ENCODE peak calls at places on chromosomes 2 and 18, in five cellular contexts. D is GM12878, R is SK-N-SH, Y is HCT116, C is HepG2. T is an unnamed sample.
A peak's percentile ranks its signal among the peaks of the same experiment; 100 is the strongest.

GRCh38 chr18:26516964-26517363 is 31.4 kb downstream of the KCTD1 start:
- DNase-seq in D (no peak), R (no peak), Y (no peak), C (no peak), T (no peak)

GRCh38 chr2:18356676-18357075 is 203.8 kb downstream of the RDH14 start:
- DNase-seq in D (no peak), R (no peak), Y (no peak), C (no peak), T (no peak)

GRCh38 chr18:62445386-62445917 is 77.4 kb upstream of the ZCCHC2 start:
- DNase-seq in D (no peak), R (no peak), Y (no peak), C (no peak), T (no peak)

GRCh38 chr18:23920054-23920453 is 94.5 kb upstream of the TTC39C start:
- DNase-seq in D (no peak), R (no peak), Y (no peak), C (no peak), T (no peak)

GRCh38 chr2:135150711-135151110 is 98.6 kb downstream of the RAB3GAP1 start:
- DNase-seq in D (no peak), R (no peak), Y (no peak), C (peak; percentile 84), T (no peak)

GRCh38 chr18:67646890-67647289 is 130.4 kb upstream of the DSEL start:
- DNase-seq in D (no peak), R (no peak), Y (no peak), C (no peak), T (no peak)

GRCh38 chr2:159904565-159905281 is 106.7 kb upstream of the CD302 start:
- DNase-seq in D (no peak), R (no peak), Y (no peak), C (no peak), T (peak; percentile 94)

GRCh38 chr2:234203135-234203984 is 152.9 kb downstream of the SPP2 start:
- DNase-seq in D (no peak), R (no peak), Y (peak; percentile 97), C (peak; percentile 70), T (no peak)

GRCh38 chr18:32049393-32050161 is 31.0 kb downstream of the RNF125 start:
- DNase-seq in D (no peak), R (no peak), Y (no peak), C (no peak), T (no peak)

GRCh38 chr2:52703004-52703403 is 1064.6 kb upstream of the CHAC2 start:
- DNase-seq in D (no peak), R (no peak), Y (no peak), C (no peak), T (no peak)

GRCh38 chr18:66668706-66669105 is 64.8 kb upstream of the CDH19 start:
- DNase-seq in D (no peak), R (no peak), Y (no peak), C (no peak), T (peak; percentile 53)

GRCh38 chr2:74551530-74551929 is 2.2 kb downstream of the LOXL3 start:
- DNase-seq in D (no peak), R (no peak), Y (no peak), C (no peak), T (no peak)

GRCh38 chr2:1726558-1726957 is 17.8 kb downstream of the PXDN start:
- DNase-seq in D (no peak), R (no peak), Y (no peak), C (no peak), T (no peak)

GRCh38 chr2:213232649-213233437 is 51.4 kb upstream of the SPAG16 start:
- DNase-seq in D (peak; percentile 100), R (no peak), Y (no peak), C (no peak), T (peak; percentile 41)

GRCh38 chr2:208172125-208172524 is 8.7 kb upstream of the CRYGA start:
- DNase-seq in D (no peak), R (no peak), Y (no peak), C (no peak), T (no peak)

GRCh38 chr2:10477443-10478297 is 29.5 kb upstream of the ODC1 start:
- DNase-seq in D (no peak), R (no peak), Y (no peak), C (no peak), T (no peak)

GRCh38 chr2:134625311-134625710 is 93.5 kb downstream of the TMEM163 start:
- DNase-seq in D (no peak), R (no peak), Y (no peak), C (no peak), T (no peak)

GRCh38 chr18:48609114-48609513 is 70.3 kb downstream of the CTIF start:
- DNase-seq in D (no peak), R (no peak), Y (no peak), C (no peak), T (no peak)

GRCh38 chr2:61247204-61247812 is 85.3 kb downstream of the C2orf74 start:
- DNase-seq in D (no peak), R (no peak), Y (no peak), C (no peak), T (no peak)

GRCh38 chr2:43491070-43491639 is 104.7 kb downstream of the THADA start:
- DNase-seq in D (no peak), R (no peak), Y (no peak), C (no peak), T (no peak)

GRCh38 chr18:26405190-26405781 is 143.1 kb downstream of the KCTD1 start:
- DNase-seq in D (no peak), R (peak; percentile 62), Y (peak; percentile 36), C (peak; percentile 30), T (peak; percentile 36)

GRCh38 chr2:98522854-98523253 is 78.2 kb downstream of the INPP4A start:
- DNase-seq in D (no peak), R (no peak), Y (no peak), C (no peak), T (no peak)

GRCh38 chr2:149018971-149019370 is 19.5 kb upstream of the LYPD6B start:
- DNase-seq in D (no peak), R (no peak), Y (no peak), C (no peak), T (no peak)

GRCh38 chr2:73588177-73588576 is 54.0 kb downstream of the NAT8 start:
- DNase-seq in D (no peak), R (peak; percentile 49), Y (no peak), C (no peak), T (peak; percentile 21)

GRCh38 chr2:3656762-3657691 is 973 bp upstream of the ALLC start:
- DNase-seq in D (no peak), R (no peak), Y (no peak), C (peak; percentile 92), T (no peak)

GRCh38 chr2:157256621-157257020 is 884 bp upstream of the GALNT5 start:
- DNase-seq in D (peak; percentile 49), R (no peak), Y (no peak), C (no peak), T (no peak)

GRCh38 chr2:8539743-8540551 is 141.9 kb upstream of the ID2 start:
- DNase-seq in D (no peak), R (peak; percentile 93), Y (no peak), C (no peak), T (peak; percentile 21)
- TF ChIP-seq POLR2AphosphoS5 in D (no peak), R (no peak), Y (no peak), C (no peak), T (no peak)

GRCh38 chr2:113281920-113282746 is 3.4 kb upstream of the PAX8 start:
- DNase-seq in D (no peak), R (no peak), Y (no peak), C (peak; percentile 49), T (no peak)

GRCh38 chr2:113283704-113284284 is 5.1 kb upstream of the PAX8 start:
- DNase-seq in D (no peak), R (no peak), Y (peak; percentile 68), C (peak; percentile 54), T (no peak)

GRCh38 chr2:113284481-113284880 is 5.8 kb upstream of the PAX8 start:
- DNase-seq in D (no peak), R (no peak), Y (no peak), C (no peak), T (no peak)

GRCh38 chr2:113282747-113283533 is 4.2 kb upstream of the PAX8 start:
- DNase-seq in D (no peak), R (no peak), Y (peak; percentile 61), C (peak; percentile 91), T (peak; percentile 70)

DNA sequence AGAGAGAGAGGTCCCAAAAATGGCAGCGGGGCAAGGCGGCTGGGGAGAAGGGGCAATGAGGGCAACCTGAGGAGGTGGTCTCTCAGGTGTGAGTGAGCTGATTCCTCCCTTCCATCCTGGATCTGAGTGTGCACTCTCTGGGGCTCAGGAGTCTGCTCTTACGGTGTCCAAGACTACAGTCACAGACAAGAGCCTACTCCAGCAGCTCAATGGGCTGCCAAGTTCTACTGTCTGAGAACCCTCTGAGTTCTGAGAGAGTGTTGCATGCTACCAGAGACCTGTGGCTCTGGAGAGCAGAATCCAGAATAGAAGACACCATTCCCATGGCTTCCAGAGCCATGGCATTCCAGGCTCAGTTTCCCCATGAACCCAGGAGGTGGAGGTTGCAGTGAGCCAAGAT is 7.1 kb upstream of the PAX8 start:
- DNase-seq in D (no peak), R (no peak), Y (no peak), C (no peak), T (no peak)
- H3K27me3 ChIP-seq in D (no peaks in the 10 kb centered on the region), R (peaks cover 9% of the 10 kb centered on the region), Y (no peaks in the 10 kb centered on the region), C (no peaks in the 10 kb centered on the region), T (peaks cover 49% of the 10 kb centered on the region)

DNA sequence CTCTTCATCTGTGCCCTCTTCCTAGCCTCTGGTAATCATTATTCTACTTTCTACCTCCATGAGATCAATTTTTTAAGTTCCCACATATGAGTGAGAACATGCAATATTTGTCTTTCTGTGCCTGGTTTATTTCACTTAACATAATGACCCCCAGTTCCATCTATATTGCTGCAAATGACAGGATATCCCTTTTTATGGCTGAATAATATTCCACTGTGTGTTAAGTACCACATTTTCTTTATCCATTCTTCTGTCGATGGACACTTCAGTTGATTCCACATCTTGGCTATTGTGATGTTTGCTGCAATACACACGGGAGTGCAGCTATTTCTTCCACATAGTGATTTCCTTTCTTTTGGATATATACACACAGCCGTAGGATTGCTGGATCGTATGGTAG is 43.9 kb upstream of the CNOT11 start:
- DNase-seq in D (no peak), R (no peak), Y (no peak), C (no peak), T (no peak)
- TF ChIP-seq REST in D (no peak), R (no peak), Y (no peak), C (no peak), T (no peak)

GRCh38 chr2:126982935-126983334 is 84.2 kb downstream of the TEX51 start:
- DNase-seq in D (no peak), R (no peak), Y (no peak), C (peak; percentile 53), T (no peak)

GRCh38 chr2:126990200-126990599 is 91.5 kb downstream of the TEX51 start:
- DNase-seq in D (no peak), R (no peak), Y (no peak), C (peak; percentile 15), T (no peak)

GRCh38 chr2:126986788-126987187 is 88.1 kb downstream of the TEX51 start:
- DNase-seq in D (no peak), R (no peak), Y (no peak), C (no peak), T (peak; percentile 33)

GRCh38 chr2:126990605-126991532 is 92.2 kb downstream of the TEX51 start:
- DNase-seq in D (no peak), R (no peak), Y (no peak), C (peak; percentile 74), T (no peak)

DNA sequence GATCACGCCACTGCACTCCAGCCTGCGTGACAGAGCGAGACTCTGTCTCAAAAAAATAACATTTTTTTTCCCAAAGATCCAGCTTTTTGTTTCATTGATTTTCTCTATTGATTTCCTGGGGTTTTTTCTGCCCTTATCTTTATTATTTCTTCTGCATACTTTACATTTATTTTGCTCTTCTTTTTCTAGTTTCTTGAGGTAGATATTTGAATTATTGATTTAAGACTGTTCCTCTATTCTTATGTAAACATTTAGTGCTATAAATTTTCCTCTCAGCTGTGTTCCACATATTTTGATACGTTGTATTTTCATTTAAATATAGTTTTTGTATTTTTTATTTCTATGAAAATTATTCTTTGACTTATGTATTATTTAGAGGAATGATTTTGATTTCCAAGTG is 89.8 kb downstream of the TEX51 start:
- DNase-seq in D (no peak), R (no peak), Y (no peak), C (no peak), T (no peak)
- TF ChIP-seq POLR2AphosphoS5 in D (no peak), R (no peak), Y (no peak), C (no peak), T (no peak)

T was measured in GM23338.